ENCODE peak calls at places on chromosomes 3 and 15, in ten cellular contexts. N is AG09319, L is cardiac muscle cell, R is B cell, C is progenitor cell of endocrine pancreas, B is body of pancreas, I is brain microvascular endothelial cell, Q is fibroblast of villous mesenchyme, V is astrocyte, F is MM.1S. Y is an unnamed sample.
A peak's percentile ranks its signal among the peaks of the same experiment; 100 is the strongest.

GRCh38 chr3:45841380-45841700 is 579 bp downstream of the LZTFL1 start:
- DNase-seq in N (no peak), L (peak; percentile 26), R (no peak), C (no peak), B (no peak), I (peak; percentile 6), Q (peak; percentile 26), V (peak; percentile 25), F (peak; percentile 25), Y (peak; percentile 15)

GRCh38 chr3:159821148-159821547 is 167.5 kb upstream of the IL12A start:
- DNase-seq in N (no peak), L (no peak), R (no peak), C (no peak), B (no peak), I (peak; percentile 60), Q (no peak), V (peak; percentile 98), F (no peak), Y (no peak)

GRCh38 chr3:113287111-113287817 is 75.9 kb downstream of the BOC start:
- DNase-seq in N (peak; percentile 71), L (peak; percentile 54), R (no peak), C (no peak), B (no peak), I (peak; percentile 50), Q (peak; percentile 78), V (peak; percentile 76), F (no peak), Y (no peak)

GRCh38 chr3:108791473-108791872 is 31.1 kb upstream of the TRAT1 start:
- DNase-seq in N (no peak), L (no peak), R (no peak), C (no peak), B (no peak), I (no peak), Q (no peak), V (no peak), F (no peak), Y (no peak)

GRCh38 chr15:69666921-69667811 is 214.5 kb downstream of the RPLP1 start:
- DNase-seq in N (no peak), L (no peak), R (peak; percentile 50), C (no peak), B (no peak), I (no peak), Q (no peak), V (no peak), F (peak; percentile 80), Y (no peak)

GRCh38 chr3:39148116-39149058 is 5.0 kb downstream of the CSRNP1 start:
- DNase-seq in N (no peak), L (peak; percentile 54), R (peak; percentile 61), C (no peak), B (no peak), I (peak; percentile 60), Q (peak; percentile 89), V (peak; percentile 44), F (peak; percentile 41), Y (no peak)

GRCh38 chr3:63364909-63365308 is 86.8 kb downstream of the SYNPR start:
- DNase-seq in N (no peak), L (peak; percentile 13), R (no peak), C (no peak), B (no peak), I (no peak), Q (no peak), V (no peak), F (no peak), Y (peak; percentile 28)

GRCh38 chr15:99427668-99428361 is 138.0 kb upstream of the MEF2A start:
- DNase-seq in N (no peak), L (no peak), R (no peak), C (no peak), B (no peak), I (no peak), Q (no peak), V (no peak), F (no peak), Y (no peak)

GRCh38 chr3:51391075-51391565 is at the start of gene RBM15B:
- DNase-seq in N (peak; percentile 90), L (peak; percentile 98), R (peak; percentile 99), C (peak; percentile 96), B (peak; percentile 98), I (peak; percentile 96), Q (peak; percentile 97), V (peak; percentile 90), F (peak; percentile 97), Y (peak; percentile 97)

GRCh38 chr3:123130079-123130726 is 63.4 kb downstream of the PDIA5 start:
- DNase-seq in N (no peak), L (no peak), R (no peak), C (no peak), B (no peak), I (no peak), Q (no peak), V (no peak), F (no peak), Y (no peak)

GRCh38 chr3:134201201-134202130 is 49.2 kb downstream of the RYK start:
- DNase-seq in N (peak; percentile 42), L (peak; percentile 68), R (no peak), C (no peak), B (no peak), I (peak; percentile 49), Q (peak; percentile 83), V (peak; percentile 95), F (no peak), Y (peak; percentile 33)

GRCh38 chr3:99504258-99504657 is 134.1 kb upstream of the COL8A1 start:
- DNase-seq in N (no peak), L (no peak), R (no peak), C (no peak), B (no peak), I (peak; percentile 57), Q (peak; percentile 94), V (peak; percentile 64), F (no peak), Y (no peak)

GRCh38 chr3:182490601-182491485 is 302.5 kb upstream of the ATP11B start:
- DNase-seq in N (no peak), L (peak; percentile 11), R (no peak), C (no peak), B (no peak), I (no peak), Q (peak; percentile 1), V (peak; percentile 10), F (peak; percentile 68), Y (peak; percentile 54)

GRCh38 chr3:71063768-71064287 is 519.7 kb downstream of the FOXP1 start:
- DNase-seq in N (no peak), L (peak; percentile 58), R (peak; percentile 40), C (no peak), B (peak; percentile 34), I (peak; percentile 36), Q (peak; percentile 50), V (no peak), F (peak; percentile 65), Y (peak; percentile 19)

GRCh38 chr3:195699148-195699771 is 21.5 kb upstream of the MUC20 start:
- DNase-seq in N (no peak), L (no peak), R (no peak), C (no peak), B (no peak), I (no peak), Q (no peak), V (no peak), F (no peak), Y (no peak)

GRCh38 chr3:24945575-24945974 is 450.9 kb upstream of the THRB start:
- DNase-seq in N (no peak), L (no peak), R (no peak), C (no peak), B (no peak), I (no peak), Q (no peak), V (no peak), F (no peak), Y (no peak)

GRCh38 chr15:31563421-31563820 is 236.8 kb downstream of the KLF13 start:
- DNase-seq in N (no peak), L (no peak), R (no peak), C (no peak), B (no peak), I (no peak), Q (no peak), V (no peak), F (no peak), Y (no peak)

GRCh38 chr3:143559291-143559690 is 289.0 kb downstream of the SLC9A9 start:
- DNase-seq in N (no peak), L (peak; percentile 14), R (no peak), C (no peak), B (no peak), I (no peak), Q (no peak), V (no peak), F (no peak), Y (no peak)

GRCh38 chr3:178152010-178152409 is 384.2 kb upstream of the KCNMB2 start:
- DNase-seq in N (no peak), L (peak; percentile 26), R (no peak), C (no peak), B (no peak), I (no peak), Q (no peak), V (no peak), F (no peak), Y (no peak)

GRCh38 chr3:27721717-27722564 is at the start of gene EOMES:
- DNase-seq in N (no peak), L (peak; percentile 43), R (peak; percentile 80), C (no peak), B (peak; percentile 50), I (no peak), Q (no peak), V (peak; percentile 22), F (peak; percentile 68), Y (peak; percentile 87)
- TF ChIP-seq CTCF in N (peak; percentile 16), L (peak; percentile 16), R (peak; percentile 10), C (peak; percentile 62), B (no peak), I (peak; percentile 39), Q (peak; percentile 7), V (no peak), F (peak; percentile 37), Y (peak; percentile 66)

DNA sequence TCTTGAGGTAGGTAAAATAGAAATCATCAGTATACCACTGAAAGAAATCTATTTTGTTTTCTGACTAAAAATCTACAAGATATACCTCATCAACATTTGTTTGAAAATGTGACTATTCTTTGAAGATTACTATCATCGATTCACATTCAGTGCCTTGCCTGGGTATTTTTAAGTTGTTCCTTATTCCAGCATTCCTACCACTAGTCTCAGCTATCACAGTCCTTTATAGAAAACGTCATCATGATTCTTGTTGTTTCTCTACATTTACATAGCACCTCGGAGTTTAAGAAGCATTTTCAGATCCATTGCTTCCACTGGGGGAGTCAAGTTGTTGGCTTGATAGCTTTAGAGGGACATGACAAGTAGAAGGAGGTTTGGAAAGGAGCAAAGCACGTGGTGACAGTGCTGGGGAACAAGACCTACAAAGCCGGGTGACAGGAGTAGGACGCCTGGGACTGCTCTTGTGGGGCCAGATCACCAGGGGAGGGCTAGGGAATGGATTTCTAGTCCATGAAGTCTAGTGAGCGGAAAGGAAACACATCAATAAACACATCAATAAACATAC is 61.5 kb downstream of the HES1 start:
- DNase-seq in N (no peak), L (no peak), R (no peak), C (no peak), B (no peak), I (no peak), Q (no peak), V (no peak), F (no peak), Y (no peak)
- TF ChIP-seq CTCF in N (no peak), L (no peak), R (no peak), C (peak; percentile 8), B (no peak), I (no peak), Q (no peak), V (no peak), F (no peak), Y (no peak)

GRCh38 chr15:58043192-58043903 is 22.2 kb downstream of the ALDH1A2 start:
- DNase-seq in N (peak; percentile 2), L (peak; percentile 76), R (no peak), C (no peak), B (peak; percentile 55), I (peak; percentile 51), Q (peak; percentile 44), V (no peak), F (peak; percentile 52), Y (peak; percentile 65)
- TF ChIP-seq CTCF in N (peak; percentile 76), L (peak; percentile 75), R (peak; percentile 69), C (peak; percentile 69), B (peak; percentile 44), I (peak; percentile 70), Q (peak; percentile 74), V (peak; percentile 75), F (peak; percentile 76), Y (peak; percentile 72)

GRCh38 chr15:45522179-45522930 is at the start of gene SLC30A4:
- DNase-seq in N (peak; percentile 4), L (peak; percentile 78), R (peak; percentile 91), C (peak; percentile 58), B (peak; percentile 67), I (peak; percentile 20), Q (peak; percentile 72), V (peak; percentile 42), F (peak; percentile 69), Y (peak; percentile 56)
- TF ChIP-seq CTCF in N (peak; percentile 35), L (peak; percentile 34), R (peak; percentile 71), C (peak; percentile 59), B (peak; percentile 19), I (peak; percentile 26), Q (peak; percentile 30), V (peak; percentile 13), F (peak; percentile 32), Y (no peak)